ENCODE peak calls at places on chromosomes 2 and 18, in seven cellular contexts. Q, V, P, Y, M, E and N are unnamed samples.

GRCh38 chr2:74206180-74206688 is 7.8 kb downstream of the MTHFD2 start:
- DNase-seq in M (no peak), V (peak), Q (no peak), P (peak), Y (no peak), E (no peak), N (no peak)

GRCh38 chr2:118705032-118705431 is 142.4 kb downstream of the EN1 start:
- DNase-seq in V (no peak), Q (no peak), M (no peak), Y (no peak), P (no peak), E (no peak), N (no peak)

GRCh38 chr2:71891155-71891554 is 256.5 kb downstream of the CYP26B1 start:
- DNase-seq in M (no peak), E (no peak), P (no peak), Q (no peak), Y (no peak), V (no peak), N (no peak)

GRCh38 chr2:11583840-11584529 is 50.1 kb downstream of the GREB1 start:
- DNase-seq in E (peak), V (peak), Y (no peak), P (peak), M (peak), Q (peak), N (peak)

GRCh38 chr18:7729858-7730257 is 162.7 kb downstream of the PTPRM start:
- DNase-seq in M (no peak), V (no peak), Q (no peak), E (no peak), Y (no peak), P (no peak), N (no peak)

GRCh38 chr2:227871375-227871788 is at the start of gene DAW1:
- DNase-seq in Y (no peak), M (peak), V (peak), P (peak), E (no peak), Q (no peak), N (no peak)

GRCh38 chr2:239157766-239158165 is 243.1 kb downstream of the HDAC4 start:
- DNase-seq in Q (peak), M (no peak), Y (no peak), V (peak), P (peak), E (peak), N (peak)

GRCh38 chr2:68435605-68436004 is 31.5 kb downstream of the FBXO48 start:
- DNase-seq in Y (no peak), P (no peak), Q (no peak), E (no peak), M (no peak), V (no peak), N (no peak)

GRCh38 chr2:134087371-134087921 is 166.4 kb upstream of the MGAT5 start:
- DNase-seq in Y (no peak), Q (no peak), E (no peak), P (peak), M (no peak), V (no peak), N (no peak)

GRCh38 chr2:134389331-134389835 is 135.5 kb downstream of the MGAT5 start:
- DNase-seq in M (no peak), Y (no peak), V (no peak), Q (no peak), E (no peak), P (no peak), N (no peak)

GRCh38 chr2:18219676-18220075 is 340.8 kb downstream of the RDH14 start:
- DNase-seq in P (no peak), Y (no peak), Q (no peak), V (no peak), M (no peak), E (no peak), N (no peak)

GRCh38 chr2:220127857-220128256 is 500.4 kb downstream of the SLC4A3 start:
- DNase-seq in M (no peak), E (no peak), P (no peak), Q (no peak), Y (no peak), V (no peak), N (no peak)

GRCh38 chr2:228283491-228284171 is 102.1 kb upstream of the SPHKAP start:
- DNase-seq in Y (no peak), P (no peak), M (no peak), Q (no peak), E (no peak), V (no peak), N (no peak)

GRCh38 chr18:48222118-48222517 is 187.1 kb downstream of the ZBTB7C start:
- DNase-seq in Q (peak), V (peak), E (no peak), Y (no peak), P (peak), M (peak), N (no peak)

GRCh38 chr2:71925268-71926097 is 222.2 kb downstream of the CYP26B1 start:
- DNase-seq in M (no peak), Q (peak), P (no peak), Y (peak), E (no peak), V (no peak), N (no peak)

GRCh38 chr2:198414976-198415375 is 610.6 kb downstream of the PLCL1 start:
- DNase-seq in Q (no peak), Y (no peak), E (no peak), V (no peak), M (no peak), P (no peak), N (no peak)

GRCh38 chr2:226738821-226739507 is 60.7 kb downstream of the IRS1 start:
- DNase-seq in M (no peak), E (no peak), P (no peak), Q (no peak), V (no peak), Y (no peak), N (no peak)

GRCh38 chr2:15543058-15543457 is 18.1 kb downstream of the NBAS start:
- DNase-seq in M (no peak), V (no peak), P (no peak), E (no peak), Q (no peak), Y (no peak), N (no peak)

GRCh38 chr2:201973316-201973715 is 60.3 kb upstream of the FZD7 start:
- DNase-seq in Y (no peak), P (no peak), Q (no peak), V (no peak), M (no peak), E (no peak), N (no peak)

GRCh38 chr2:83516503-83516902 is 942.6 kb downstream of the SUCLG1 start:
- DNase-seq in Y (no peak), V (no peak), E (no peak), P (no peak), Q (no peak), M (no peak), N (no peak)

GRCh38 chr2:145184741-145185671 is 665.1 kb upstream of the ZEB2 start:
- DNase-seq in Y (no peak), E (no peak), V (no peak), Q (no peak), M (no peak), P (no peak), N (no peak)

GRCh38 chr18:78754311-78755043 is 225.1 kb upstream of the SALL3 start:
- DNase-seq in Q (no peak), Y (no peak), E (no peak), P (peak), M (peak), V (no peak), N (peak)

GRCh38 chr18:49734836-49735235 is 78.5 kb downstream of the ACAA2 start:
- DNase-seq in P (no peak), V (no peak), Y (no peak), Q (no peak), E (no peak), M (no peak), N (no peak)

GRCh38 chr2:143297182-143297581 is 168.0 kb downstream of the ARHGAP15 start:
- DNase-seq in E (no peak), P (no peak), Q (no peak), M (no peak), Y (no peak), V (no peak), N (no peak)

GRCh38 chr2:143294068-143294467 is 164.8 kb downstream of the ARHGAP15 start:
- DNase-seq in V (no peak), P (no peak), Y (no peak), E (no peak), Q (no peak), M (no peak), N (no peak)

GRCh38 chr2:143300531-143300930 is 171.3 kb downstream of the ARHGAP15 start:
- DNase-seq in M (no peak), V (no peak), Y (no peak), Q (no peak), E (no peak), P (no peak), N (no peak)

DNA sequence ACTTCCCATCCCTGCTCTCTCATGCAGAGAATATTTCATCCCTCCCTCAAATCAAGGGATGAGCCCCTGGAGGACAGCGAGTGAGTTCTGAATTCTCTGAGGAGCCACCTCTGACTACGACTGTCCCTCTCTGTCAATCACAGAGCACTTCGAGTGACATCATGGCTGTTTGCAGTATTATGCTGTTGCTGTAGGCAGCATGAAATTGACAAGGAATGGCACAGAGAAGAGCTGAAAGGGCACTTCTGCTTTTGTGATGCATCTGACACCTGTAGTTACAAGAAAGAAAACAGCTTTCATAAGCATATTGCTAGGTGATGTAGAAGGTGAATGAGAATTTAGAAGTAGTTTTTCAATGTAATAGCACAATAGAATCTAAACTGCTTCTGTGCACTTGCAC is 166.9 kb downstream of the ARHGAP15 start:
- DNase-seq in P (no peak), V (no peak), Y (no peak), E (no peak), Q (no peak), M (no peak), N (no peak)
- TF ChIP-seq EP300 in P (no peak), V (no peak), Y (no peak), E (no peak), Q (no peak), M (no peak), N (no peak)

DNA sequence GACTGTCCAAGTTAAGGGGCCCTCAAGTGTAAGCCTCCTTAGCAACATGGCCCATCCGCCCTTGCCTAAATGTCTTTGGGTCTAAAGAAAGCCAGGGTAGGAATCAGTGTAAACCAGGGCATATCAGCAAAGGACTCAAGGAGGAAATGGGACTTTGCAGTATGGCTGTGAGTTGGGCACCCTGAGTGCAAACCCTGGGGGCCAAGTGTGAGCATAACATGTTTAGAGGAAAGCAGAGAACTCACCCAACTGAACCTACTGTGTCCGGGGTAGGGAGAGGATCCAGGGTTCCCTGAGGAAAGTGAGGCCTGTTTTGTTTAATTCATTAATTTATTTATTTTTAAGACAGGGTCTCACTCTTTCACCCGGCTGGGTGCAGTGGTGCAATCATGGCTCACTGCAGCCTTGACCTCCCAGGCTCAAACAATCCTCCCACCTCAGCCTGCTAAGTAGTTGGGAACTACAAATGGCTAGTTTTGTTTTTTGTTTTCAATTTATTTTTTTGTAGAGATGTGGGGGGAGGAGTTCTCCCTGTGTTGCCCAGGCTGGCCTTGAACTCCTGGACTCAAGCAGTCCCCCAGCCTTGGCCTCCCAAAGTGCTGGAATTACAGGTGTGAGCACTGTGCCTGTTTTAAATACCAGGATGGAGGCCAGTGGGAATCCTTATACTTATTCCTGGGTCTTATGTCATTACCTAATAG is 51.0 kb upstream of the ACTR3 start:
- DNase-seq in M (no peak), P (no peak), V (no peak), E (no peak), Y (no peak), Q (no peak), N (no peak)
- TF ChIP-seq EP300 in M (no peak), P (no peak), V (no peak), E (no peak), Y (no peak), Q (no peak), N (no peak)

GRCh38 chr2:143694335-143694734 is 565.1 kb downstream of the ARHGAP15 start:
- DNase-seq in E (no peak), M (no peak), P (no peak), Y (no peak), Q (no peak), V (no peak), N (no peak)
- TF ChIP-seq EP300 in E (no peak), M (no peak), P (no peak), Y (no peak), Q (no peak), V (no peak), N (no peak)

GRCh38 chr2:43258547-43259156 is 32.2 kb upstream of the ZFP36L2 start:
- DNase-seq in M (no peak), P (no peak), Y (no peak), Q (no peak), E (no peak), V (no peak), N (no peak)

GRCh38 chr2:43254331-43254730 is 27.9 kb upstream of the ZFP36L2 start:
- DNase-seq in V (no peak), M (no peak), Y (no peak), E (no peak), P (no peak), Q (no peak), N (no peak)

GRCh38 chr2:43251171-43251731 is 24.8 kb upstream of the ZFP36L2 start:
- DNase-seq in Q (no peak), Y (no peak), M (peak), P (no peak), V (no peak), E (no peak), N (no peak)

GRCh38 chr2:43250015-43250414 is 23.6 kb upstream of the ZFP36L2 start:
- DNase-seq in Q (no peak), P (no peak), Y (no peak), M (no peak), E (no peak), V (no peak), N (no peak)

GRCh38 chr2:43255249-43255960 is 29.0 kb upstream of the ZFP36L2 start:
- DNase-seq in P (no peak), M (no peak), E (no peak), Q (no peak), V (no peak), Y (no peak), N (no peak)
- TF ChIP-seq EP300 in P (no peak), M (no peak), E (no peak), Q (no peak), V (no peak), Y (no peak), N (no peak)

GRCh38 chr2:174717273-174717672 is 47.0 kb downstream of the CHRNA1 start:
- DNase-seq in E (no peak), P (no peak), V (no peak), Q (no peak), Y (no peak), M (no peak), N (no peak)
- TF ChIP-seq EP300 in E (no peak), P (no peak), V (no peak), Q (no peak), Y (no peak), M (no peak), N (no peak)

GRCh38 chr2:150485114-150485870 is 2.2 kb downstream of the RND3 start:
- DNase-seq in M (peak), E (peak), V (peak), Q (peak), P (peak), Y (peak), N (peak)

GRCh38 chr2:150486539-150487484 is 655 bp downstream of the RND3 start:
- DNase-seq in Q (no peak), Y (no peak), M (peak), E (peak), V (peak), P (peak), N (peak)

GRCh38 chr2:150487537-150488429 is at the start of gene RND3:
- DNase-seq in M (peak), Q (peak), E (peak), V (peak), Y (peak), P (peak), N (peak)

GRCh38 chr2:150484461-150484931 is 3.0 kb downstream of the RND3 start:
- DNase-seq in M (no peak), Q (no peak), V (no peak), E (no peak), Y (no peak), P (no peak), N (no peak)

DNA sequence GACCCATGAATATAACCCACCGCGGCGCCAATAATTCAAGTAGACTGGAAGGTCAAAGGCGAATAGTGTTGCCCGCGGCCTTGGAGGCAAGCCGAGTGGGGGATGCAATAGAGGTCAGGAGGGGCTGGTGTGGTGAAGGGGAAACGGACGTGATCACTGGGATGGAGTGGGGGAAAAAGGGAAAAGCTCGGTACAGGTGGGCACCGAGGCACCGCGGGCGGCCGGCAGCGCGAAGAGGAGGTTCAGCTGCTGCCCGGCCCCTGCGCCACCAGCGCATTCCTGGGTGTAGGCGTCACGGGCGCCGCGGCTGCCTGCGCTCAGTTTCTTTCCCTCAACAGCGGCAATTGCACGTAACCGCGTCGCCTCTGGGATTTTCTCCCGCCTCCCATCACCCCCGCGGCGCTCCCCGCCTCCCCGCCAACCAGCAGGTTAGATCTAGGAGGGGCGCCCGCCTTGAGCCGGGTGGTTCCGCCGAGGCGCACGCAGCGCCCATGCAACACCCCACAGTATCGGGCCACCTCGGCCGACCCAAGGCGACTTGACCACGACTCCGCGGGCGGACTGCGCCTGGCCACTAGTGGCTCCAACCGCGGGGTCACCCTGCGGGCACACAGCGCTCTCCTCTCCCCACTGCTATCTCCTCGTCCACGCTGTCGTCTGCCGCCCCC is 1.5 kb downstream of the RND3 start:
- DNase-seq in M (peak), Y (no peak), Q (peak), E (peak), P (peak), V (peak), N (peak)
- TF ChIP-seq EP300 in M (no peak), Y (no peak), Q (no peak), E (no peak), P (no peak), V (no peak), N (no peak)